ENCODE peak calls at places on chromosomes 6 and 20, in eight cellular contexts. One of them, this sample, is unnamed.

GRCh38 chr20:64082821-64083379 is 1.3 kb downstream of the LKAAEAR1 start:
- DNase-seq in NCI-H1092 treated with DMSO at 0.1 percent for 48 hours: no peak
- DNase-seq in H7: no peak
- DNase-seq in T-helper 22 cell: no peak
- DNase-seq in nephron progenitor cell: no peak
- DNase-seq in posterior cingulate gyrus: no peak
- DNase-seq in IMR-90: no peak
- DNase-seq in CD8-positive, alpha-beta T cell: no peak
- DNase-seq in this sample: no peak

GRCh38 chr6:116667620-116668019 is 946 bp downstream of the ZUP1 start:
- DNase-seq in NCI-H1092 treated with DMSO at 0.1 percent for 48 hours: no peak
- DNase-seq in H7: no peak
- DNase-seq in T-helper 22 cell: no peak
- DNase-seq in nephron progenitor cell: no peak
- DNase-seq in posterior cingulate gyrus: no peak
- DNase-seq in IMR-90: no peak
- DNase-seq in CD8-positive, alpha-beta T cell: no peak
- DNase-seq in this sample: no peak

GRCh38 chr6:161917645-161918044 is 643.8 kb upstream of the AGPAT4 start:
- DNase-seq in NCI-H1092 treated with DMSO at 0.1 percent for 48 hours: peak
- DNase-seq in H7: no peak
- DNase-seq in T-helper 22 cell: no peak
- DNase-seq in nephron progenitor cell: no peak
- DNase-seq in posterior cingulate gyrus: no peak
- DNase-seq in IMR-90: no peak
- DNase-seq in CD8-positive, alpha-beta T cell: no peak
- DNase-seq in this sample: no peak

GRCh38 chr6:11812951-11813350 is 34.3 kb upstream of the ADTRP start:
- DNase-seq in NCI-H1092 treated with DMSO at 0.1 percent for 48 hours: no peak
- DNase-seq in H7: no peak
- DNase-seq in T-helper 22 cell: no peak
- DNase-seq in nephron progenitor cell: no peak
- DNase-seq in posterior cingulate gyrus: no peak
- DNase-seq in IMR-90: no peak
- DNase-seq in CD8-positive, alpha-beta T cell: no peak
- DNase-seq in this sample: no peak

GRCh38 chr20:38706482-38706881 is 17.8 kb upstream of the SLC32A1 start:
- DNase-seq in NCI-H1092 treated with DMSO at 0.1 percent for 48 hours: no peak
- DNase-seq in H7: peak
- DNase-seq in T-helper 22 cell: no peak
- DNase-seq in nephron progenitor cell: peak
- DNase-seq in posterior cingulate gyrus: no peak
- DNase-seq in IMR-90: no peak
- DNase-seq in CD8-positive, alpha-beta T cell: no peak
- DNase-seq in this sample: no peak

GRCh38 chr20:62122659-62123449 is 579 bp downstream of the LSM14B start:
- DNase-seq in NCI-H1092 treated with DMSO at 0.1 percent for 48 hours: peak
- DNase-seq in H7: peak
- DNase-seq in T-helper 22 cell: peak
- DNase-seq in nephron progenitor cell: peak
- DNase-seq in posterior cingulate gyrus: peak
- DNase-seq in IMR-90: no peak
- DNase-seq in CD8-positive, alpha-beta T cell: peak
- DNase-seq in this sample: no peak

GRCh38 chr20:63751471-63752271 is 12.1 kb downstream of the SLC2A4RG start:
- DNase-seq in NCI-H1092 treated with DMSO at 0.1 percent for 48 hours: no peak
- DNase-seq in H7: peak
- DNase-seq in T-helper 22 cell: no peak
- DNase-seq in nephron progenitor cell: peak
- DNase-seq in posterior cingulate gyrus: no peak
- DNase-seq in IMR-90: no peak
- DNase-seq in CD8-positive, alpha-beta T cell: no peak
- DNase-seq in this sample: no peak

GRCh38 chr20:1664911-1665310 is 7.3 kb upstream of the SIRPG start:
- DNase-seq in NCI-H1092 treated with DMSO at 0.1 percent for 48 hours: no peak
- DNase-seq in H7: no peak
- DNase-seq in T-helper 22 cell: peak
- DNase-seq in nephron progenitor cell: no peak
- DNase-seq in posterior cingulate gyrus: no peak
- DNase-seq in IMR-90: no peak
- DNase-seq in CD8-positive, alpha-beta T cell: peak
- DNase-seq in this sample: no peak

GRCh38 chr6:119313937-119314893 is 35.3 kb downstream of the MAN1A1 start:
- DNase-seq in NCI-H1092 treated with DMSO at 0.1 percent for 48 hours: no peak
- DNase-seq in H7: no peak
- DNase-seq in T-helper 22 cell: no peak
- DNase-seq in nephron progenitor cell: no peak
- DNase-seq in posterior cingulate gyrus: no peak
- DNase-seq in IMR-90: no peak
- DNase-seq in CD8-positive, alpha-beta T cell: peak
- DNase-seq in this sample: no peak

GRCh38 chr6:122033564-122034181 is 365.8 kb upstream of the HSF2 start:
- DNase-seq in NCI-H1092 treated with DMSO at 0.1 percent for 48 hours: peak
- DNase-seq in H7: peak
- DNase-seq in T-helper 22 cell: no peak
- DNase-seq in nephron progenitor cell: peak
- DNase-seq in posterior cingulate gyrus: no peak
- DNase-seq in IMR-90: peak
- DNase-seq in CD8-positive, alpha-beta T cell: no peak
- DNase-seq in this sample: peak

GRCh38 chr6:15826814-15827213 is 164.0 kb upstream of the DTNBP1 start:
- DNase-seq in NCI-H1092 treated with DMSO at 0.1 percent for 48 hours: no peak
- DNase-seq in H7: no peak
- DNase-seq in T-helper 22 cell: no peak
- DNase-seq in nephron progenitor cell: no peak
- DNase-seq in posterior cingulate gyrus: no peak
- DNase-seq in IMR-90: no peak
- DNase-seq in CD8-positive, alpha-beta T cell: no peak
- DNase-seq in this sample: no peak

GRCh38 chr6:169561665-169562064 is 140.2 kb downstream of the WDR27 start:
- DNase-seq in NCI-H1092 treated with DMSO at 0.1 percent for 48 hours: no peak
- DNase-seq in H7: no peak
- DNase-seq in T-helper 22 cell: no peak
- DNase-seq in nephron progenitor cell: no peak
- DNase-seq in posterior cingulate gyrus: no peak
- DNase-seq in IMR-90: no peak
- DNase-seq in CD8-positive, alpha-beta T cell: no peak
- DNase-seq in this sample: no peak

GRCh38 chr6:33313105-33313708 is 671 bp downstream of the TAPBP start:
- DNase-seq in NCI-H1092 treated with DMSO at 0.1 percent for 48 hours: peak
- DNase-seq in H7: peak
- DNase-seq in T-helper 22 cell: no peak
- DNase-seq in nephron progenitor cell: peak
- DNase-seq in posterior cingulate gyrus: peak
- DNase-seq in IMR-90: peak
- DNase-seq in CD8-positive, alpha-beta T cell: peak
- DNase-seq in this sample: no peak